ENCODE peak calls at places on chromosomes 6 and 20, in six cellular contexts. One of them, this sample, is unnamed. For H3K9me3, the result is how much of the 10 kb centered on the place peaks cover.

GRCh38 chr6:164842085-164842484 is 467.3 kb downstream of the C6orf118 start:
- DNase-seq in heart left ventricle: no peak
- DNase-seq in sigmoid colon: no peak
- DNase-seq in NT2/D1: no peak
- DNase-seq in fibroblast of lung: no peak
- DNase-seq in ovary: no peak
- DNase-seq in this sample: no peak

GRCh38 chr20:40268321-40269075 is 420.5 kb downstream of the MAFB start:
- DNase-seq in heart left ventricle: no peak
- DNase-seq in NT2/D1: no peak
- DNase-seq in fibroblast of lung: no peak
- DNase-seq in sigmoid colon: no peak
- DNase-seq in ovary: no peak
- DNase-seq in this sample: no peak

GRCh38 chr20:23178806-23179205 is 92.7 kb upstream of the CD93 start:
- DNase-seq in NT2/D1: no peak
- DNase-seq in sigmoid colon: no peak
- DNase-seq in heart left ventricle: peak
- DNase-seq in fibroblast of lung: no peak
- DNase-seq in ovary: no peak
- DNase-seq in this sample: no peak

GRCh38 chr6:18277181-18278006 is 13.1 kb upstream of the DEK start:
- DNase-seq in ovary: no peak
- DNase-seq in NT2/D1: no peak
- DNase-seq in sigmoid colon: no peak
- DNase-seq in heart left ventricle: no peak
- DNase-seq in fibroblast of lung: peak
- DNase-seq in this sample: no peak

GRCh38 chr20:11242320-11242719 is 568.5 kb upstream of the JAG1 start:
- DNase-seq in NT2/D1: no peak
- DNase-seq in heart left ventricle: no peak
- DNase-seq in fibroblast of lung: no peak
- DNase-seq in ovary: no peak
- DNase-seq in sigmoid colon: no peak
- DNase-seq in this sample: no peak

GRCh38 chr6:125038925-125039324 is 76.7 kb downstream of the RNF217 start:
- DNase-seq in NT2/D1: no peak
- DNase-seq in fibroblast of lung: no peak
- DNase-seq in ovary: no peak
- DNase-seq in heart left ventricle: no peak
- DNase-seq in sigmoid colon: no peak
- DNase-seq in this sample: no peak

GRCh38 chr20:39775110-39775509 is 813.0 kb downstream of the DHX35 start:
- DNase-seq in NT2/D1: no peak
- DNase-seq in sigmoid colon: peak
- DNase-seq in fibroblast of lung: peak
- DNase-seq in ovary: no peak
- DNase-seq in heart left ventricle: peak
- DNase-seq in this sample: no peak

GRCh38 chr20:43725666-43726065 is 1.1 kb downstream of the GTSF1L start:
- DNase-seq in heart left ventricle: no peak
- DNase-seq in ovary: no peak
- DNase-seq in NT2/D1: no peak
- DNase-seq in fibroblast of lung: no peak
- DNase-seq in sigmoid colon: no peak
- DNase-seq in this sample: no peak

GRCh38 chr6:38476141-38476540 is 163.6 kb downstream of the BTBD9 start:
- DNase-seq in sigmoid colon: no peak
- DNase-seq in ovary: no peak
- DNase-seq in NT2/D1: no peak
- DNase-seq in heart left ventricle: no peak
- DNase-seq in fibroblast of lung: peak
- DNase-seq in this sample: no peak

GRCh38 chr6:93087606-93088005 is 331.8 kb downstream of the EPHA7 start:
- DNase-seq in heart left ventricle: no peak
- DNase-seq in NT2/D1: no peak
- DNase-seq in fibroblast of lung: no peak
- DNase-seq in sigmoid colon: no peak
- DNase-seq in ovary: no peak
- DNase-seq in this sample: no peak

GRCh38 chr6:67818322-67818721 is 816.8 kb upstream of the ADGRB3 start:
- DNase-seq in heart left ventricle: no peak
- DNase-seq in ovary: no peak
- DNase-seq in NT2/D1: no peak
- DNase-seq in fibroblast of lung: no peak
- DNase-seq in sigmoid colon: no peak
- DNase-seq in this sample: no peak
- H3K9me3 ChIP-seq in heart left ventricle: under half
- H3K9me3 ChIP-seq in ovary: under half
- H3K9me3 ChIP-seq in NT2/D1: under half
- H3K9me3 ChIP-seq in fibroblast of lung: under half
- H3K9me3 ChIP-seq in sigmoid colon: under half
- H3K9me3 ChIP-seq in this sample: under half

DNA sequence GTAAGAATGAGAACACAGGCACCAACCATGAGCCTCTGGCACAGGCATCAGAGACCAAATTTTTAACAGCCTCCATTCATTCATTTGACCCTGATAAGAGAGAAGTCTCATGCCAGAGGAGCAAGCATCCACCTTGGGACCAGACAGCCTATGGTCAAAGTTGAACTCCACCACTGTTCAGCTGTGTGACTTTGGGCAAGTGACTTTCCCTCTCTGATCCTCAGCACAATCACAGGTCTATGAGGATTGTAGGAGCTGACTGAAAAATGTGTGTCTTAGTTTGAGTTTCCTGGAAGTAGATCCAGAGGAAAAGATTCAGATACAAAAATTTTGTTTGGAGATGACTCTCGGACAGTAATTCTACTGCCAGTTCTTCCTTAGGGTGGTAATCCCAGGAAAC is 645.1 kb upstream of the DEFB115 start:
- DNase-seq in heart left ventricle: no peak
- DNase-seq in fibroblast of lung: no peak
- DNase-seq in NT2/D1: no peak
- DNase-seq in ovary: no peak
- DNase-seq in sigmoid colon: no peak
- DNase-seq in this sample: no peak
- H3K9me3 ChIP-seq in heart left ventricle: under half
- H3K9me3 ChIP-seq in fibroblast of lung: under half
- H3K9me3 ChIP-seq in NT2/D1: under half
- H3K9me3 ChIP-seq in ovary: under half
- H3K9me3 ChIP-seq in sigmoid colon: under half
- H3K9me3 ChIP-seq in this sample: under half

DNA sequence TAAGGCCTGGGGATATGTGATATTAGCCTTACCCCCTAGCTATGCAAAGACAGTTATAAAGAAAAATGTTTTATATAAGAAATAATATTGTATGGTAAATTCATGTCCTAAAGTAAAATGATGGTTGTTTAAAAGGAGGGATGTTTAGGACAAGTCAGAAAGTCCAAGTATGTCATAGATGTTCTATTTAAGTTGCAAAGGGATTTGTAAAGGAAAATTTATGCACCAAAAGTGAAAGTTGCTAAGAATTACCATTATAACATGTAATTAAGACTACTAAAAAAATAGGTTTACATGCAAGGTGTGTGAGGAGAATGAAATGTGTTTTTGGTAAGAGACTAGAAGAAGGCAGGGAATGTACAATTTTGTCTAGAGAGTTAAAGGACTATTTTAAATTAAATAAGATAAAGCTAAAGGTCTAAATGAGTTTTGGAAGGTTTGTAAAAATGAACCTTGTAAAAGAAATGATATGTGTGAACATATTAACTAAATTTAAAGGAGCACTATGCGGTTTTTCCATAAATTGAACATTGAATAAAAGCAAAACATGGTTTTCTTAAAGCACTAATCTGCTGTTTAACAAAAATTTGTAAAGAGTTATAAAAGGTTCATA is 22.7 kb upstream of the GOPC start:
- DNase-seq in ovary: no peak
- DNase-seq in fibroblast of lung: no peak
- DNase-seq in heart left ventricle: no peak
- DNase-seq in NT2/D1: no peak
- DNase-seq in sigmoid colon: no peak
- DNase-seq in this sample: no peak
- H3K9me3 ChIP-seq in ovary: under half
- H3K9me3 ChIP-seq in fibroblast of lung: under half
- H3K9me3 ChIP-seq in heart left ventricle: under half
- H3K9me3 ChIP-seq in NT2/D1: half or more
- H3K9me3 ChIP-seq in sigmoid colon: under half
- H3K9me3 ChIP-seq in this sample: under half

DNA sequence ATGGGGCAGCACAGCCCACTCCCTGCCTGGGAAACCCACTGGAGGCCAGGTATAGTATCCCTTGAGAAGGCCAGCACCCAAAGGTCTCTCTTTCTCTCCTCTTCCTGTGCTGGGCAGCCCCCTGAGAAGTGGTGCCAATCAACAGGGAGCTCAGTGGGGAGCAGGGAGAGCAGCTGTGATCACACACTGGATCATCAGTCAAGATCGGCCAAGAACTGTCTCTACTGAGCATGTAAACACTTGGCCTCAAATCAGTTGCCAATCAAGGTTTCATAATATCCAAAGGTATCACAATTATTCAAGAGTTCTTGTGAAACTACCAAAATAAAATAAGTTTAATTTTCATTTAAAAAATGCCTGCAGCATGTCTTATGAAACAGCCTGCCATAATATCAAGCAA is 18.8 kb downstream of the MRPL14 start:
- DNase-seq in fibroblast of lung: no peak
- DNase-seq in NT2/D1: no peak
- DNase-seq in heart left ventricle: no peak
- DNase-seq in ovary: no peak
- DNase-seq in sigmoid colon: no peak
- DNase-seq in this sample: no peak
- H3K9me3 ChIP-seq in fibroblast of lung: under half
- H3K9me3 ChIP-seq in NT2/D1: under half
- H3K9me3 ChIP-seq in heart left ventricle: under half
- H3K9me3 ChIP-seq in ovary: under half
- H3K9me3 ChIP-seq in sigmoid colon: under half
- H3K9me3 ChIP-seq in this sample: under half

GRCh38 chr6:167396068-167396658 is 71.3 kb downstream of the TTLL2 start:
- DNase-seq in fibroblast of lung: no peak
- DNase-seq in heart left ventricle: no peak
- DNase-seq in ovary: no peak
- DNase-seq in sigmoid colon: no peak
- DNase-seq in NT2/D1: no peak
- DNase-seq in this sample: no peak
- H3K9me3 ChIP-seq in fibroblast of lung: under half
- H3K9me3 ChIP-seq in heart left ventricle: under half
- H3K9me3 ChIP-seq in ovary: under half
- H3K9me3 ChIP-seq in sigmoid colon: under half
- H3K9me3 ChIP-seq in NT2/D1: under half
- H3K9me3 ChIP-seq in this sample: under half

DNA sequence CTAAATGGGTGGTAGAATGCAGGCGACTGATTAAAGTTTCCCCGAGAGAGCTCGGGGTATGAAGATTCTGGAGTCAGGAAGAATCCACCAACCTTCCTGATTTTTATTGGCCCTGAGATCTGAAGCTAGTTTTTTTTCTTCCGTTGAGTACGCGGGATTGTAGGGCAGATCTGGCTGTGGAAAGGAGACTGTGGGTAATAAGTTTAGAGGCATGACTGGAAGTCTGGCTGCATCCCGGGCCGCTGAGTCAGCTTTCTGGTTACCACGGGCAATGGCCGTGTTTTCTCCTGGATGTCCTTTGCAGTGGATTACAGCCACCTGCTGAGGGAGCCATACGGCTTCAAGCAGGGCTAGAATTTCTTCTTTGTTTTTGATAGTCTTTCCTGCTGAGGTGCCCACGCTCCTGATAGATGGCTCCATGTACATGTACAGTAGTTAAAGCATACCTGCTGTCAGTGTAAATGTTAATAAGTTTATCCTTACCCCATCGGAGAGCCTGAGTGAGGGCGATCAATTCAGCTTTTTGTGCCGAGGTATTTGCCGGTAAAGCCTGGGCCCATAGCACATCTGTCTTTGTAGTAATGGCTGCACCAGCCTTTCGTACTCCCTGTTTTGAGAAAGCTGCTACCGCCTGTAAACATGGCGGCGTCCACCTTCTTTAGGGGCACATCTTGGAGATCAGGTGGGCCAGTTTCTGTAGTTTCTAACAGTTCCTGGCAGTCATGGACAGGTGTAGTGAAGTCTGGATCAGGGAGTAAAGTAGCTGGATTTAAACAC is 154.0 kb downstream of the TRIM27 start:
- DNase-seq in sigmoid colon: no peak
- DNase-seq in heart left ventricle: no peak
- DNase-seq in ovary: no peak
- DNase-seq in NT2/D1: no peak
- DNase-seq in fibroblast of lung: peak
- DNase-seq in this sample: no peak
- H3K9me3 ChIP-seq in sigmoid colon: under half
- H3K9me3 ChIP-seq in heart left ventricle: under half
- H3K9me3 ChIP-seq in ovary: under half
- H3K9me3 ChIP-seq in NT2/D1: under half
- H3K9me3 ChIP-seq in fibroblast of lung: under half
- H3K9me3 ChIP-seq in this sample: under half

GRCh38 chr6:170032706-170033309 is 258.1 kb downstream of the DLL1 start:
- DNase-seq in NT2/D1: no peak
- DNase-seq in ovary: no peak
- DNase-seq in sigmoid colon: peak
- DNase-seq in fibroblast of lung: no peak
- DNase-seq in heart left ventricle: no peak
- DNase-seq in this sample: no peak
- H3K9me3 ChIP-seq in NT2/D1: under half
- H3K9me3 ChIP-seq in ovary: under half
- H3K9me3 ChIP-seq in sigmoid colon: under half
- H3K9me3 ChIP-seq in fibroblast of lung: under half
- H3K9me3 ChIP-seq in heart left ventricle: under half
- H3K9me3 ChIP-seq in this sample: under half

GRCh38 chr6:25153079-25153478 is 126.1 kb upstream of the CARMIL1 start:
- DNase-seq in heart left ventricle: no peak
- DNase-seq in fibroblast of lung: no peak
- DNase-seq in NT2/D1: no peak
- DNase-seq in ovary: no peak
- DNase-seq in sigmoid colon: no peak
- DNase-seq in this sample: no peak
- H3K9me3 ChIP-seq in heart left ventricle: under half
- H3K9me3 ChIP-seq in fibroblast of lung: under half
- H3K9me3 ChIP-seq in NT2/D1: under half
- H3K9me3 ChIP-seq in ovary: under half
- H3K9me3 ChIP-seq in sigmoid colon: under half
- H3K9me3 ChIP-seq in this sample: under half

GRCh38 chr6:4258733-4259132 is 123.4 kb upstream of the ECI2 start:
- DNase-seq in NT2/D1: no peak
- DNase-seq in ovary: no peak
- DNase-seq in sigmoid colon: no peak
- DNase-seq in fibroblast of lung: no peak
- DNase-seq in heart left ventricle: no peak
- DNase-seq in this sample: no peak
- H3K9me3 ChIP-seq in NT2/D1: under half
- H3K9me3 ChIP-seq in ovary: under half
- H3K9me3 ChIP-seq in sigmoid colon: under half
- H3K9me3 ChIP-seq in fibroblast of lung: under half
- H3K9me3 ChIP-seq in heart left ventricle: under half
- H3K9me3 ChIP-seq in this sample: under half

GRCh38 chr20:56005389-56005715 is at the start of gene CBLN4:
- DNase-seq in sigmoid colon: no peak
- DNase-seq in fibroblast of lung: no peak
- DNase-seq in ovary: no peak
- DNase-seq in NT2/D1: no peak
- DNase-seq in heart left ventricle: no peak
- DNase-seq in this sample: no peak
- H3K9me3 ChIP-seq in sigmoid colon: under half
- H3K9me3 ChIP-seq in fibroblast of lung: under half
- H3K9me3 ChIP-seq in ovary: under half
- H3K9me3 ChIP-seq in NT2/D1: under half
- H3K9me3 ChIP-seq in heart left ventricle: under half
- H3K9me3 ChIP-seq in this sample: under half